ENCODE peak calls at places on chromosomes 5 and 9, in nine cellular contexts. X is right atrium auricular region; A is A549; D is stomach; I is HCT116; C is AG10803; N is CD8-positive, alpha-beta T cell; Q is thoracic aorta; H is heart left ventricle. L is an unnamed sample.
A peak's percentile ranks its signal among the peaks of the same experiment; 100 is the strongest.

GRCh38 chr9:3478549-3478953 is 47.2 kb downstream of the RFX3 start:
- DNase-seq in A (no peak), Q (no peak), D (no peak), N (no peak), H (no peak), C (peak; percentile 25), I (no peak), X (no peak), L (peak; percentile 82)

GRCh38 chr5:123094919-123095693 is 6.1 kb downstream of the PRDM6 start:
- DNase-seq in N (no peak), H (peak; percentile 43), I (no peak), Q (no peak), X (no peak), A (no peak), C (no peak), D (no peak), L (peak; percentile 73)

GRCh38 chr5:142342128-142342981 is 17.5 kb upstream of the SPRY4 start:
- DNase-seq in I (no peak), C (no peak), A (no peak), D (no peak), H (no peak), X (no peak), Q (no peak), N (no peak), L (no peak)

GRCh38 chr9:133796562-133796961 is 58.4 kb upstream of the SARDH start:
- DNase-seq in C (no peak), Q (no peak), H (no peak), A (no peak), N (no peak), D (no peak), I (no peak), X (no peak), L (no peak)

GRCh38 chr9:34124103-34124502 is 2.4 kb downstream of the DCAF12 start:
- DNase-seq in N (no peak), C (no peak), H (no peak), X (no peak), D (no peak), Q (no peak), I (no peak), A (no peak), L (peak; percentile 12)

GRCh38 chr5:11596657-11597071 is 307.6 kb downstream of the CTNND2 start:
- DNase-seq in H (no peak), C (no peak), I (no peak), X (no peak), A (no peak), Q (no peak), D (no peak), N (no peak), L (no peak)

GRCh38 chr5:157476699-157477408 is 16.8 kb downstream of the NIPAL4 start:
- DNase-seq in N (no peak), I (peak; percentile 45), D (peak; percentile 43), C (peak; percentile 74), Q (no peak), A (peak; percentile 87), H (no peak), X (no peak), L (peak; percentile 76)

GRCh38 chr5:54387659-54388232 is 67.8 kb upstream of the HSPB3 start:
- DNase-seq in D (no peak), Q (no peak), H (no peak), I (no peak), X (no peak), C (peak; percentile 37), A (no peak), N (no peak), L (peak; percentile 88)

GRCh38 chr5:128579111-128579510 is 41.1 kb upstream of the FBN2 start:
- DNase-seq in D (no peak), H (no peak), I (no peak), C (peak; percentile 31), Q (no peak), N (no peak), A (peak; percentile 40), X (no peak), L (peak; percentile 83)

GRCh38 chr9:89606567-89607311 is 1.9 kb downstream of the GADD45G start:
- DNase-seq in I (no peak), D (peak; percentile 78), N (no peak), A (no peak), X (no peak), Q (no peak), H (no peak), C (no peak), L (peak; percentile 33)

GRCh38 chr5:95281211-95281610 is 3.7 kb downstream of the MCTP1 start:
- DNase-seq in Q (no peak), I (peak; percentile 69), C (peak; percentile 8), A (no peak), X (no peak), H (no peak), D (no peak), N (no peak), L (peak; percentile 7)

GRCh38 chr9:135463140-135463539 is 16.4 kb upstream of the PPP1R26 start:
- DNase-seq in N (no peak), I (peak; percentile 89), A (peak; percentile 78), C (peak; percentile 18), H (no peak), Q (no peak), X (no peak), D (no peak), L (peak; percentile 40)

GRCh38 chr5:31811210-31811609 is 172.3 kb downstream of the PDZD2 start:
- DNase-seq in X (no peak), C (peak; percentile 89), A (peak; percentile 72), H (no peak), N (no peak), I (peak; percentile 48), Q (no peak), D (no peak), L (peak; percentile 95)

GRCh38 chr9:1939926-1940368 is 75.2 kb upstream of the SMARCA2 start:
- DNase-seq in A (peak; percentile 17), N (no peak), X (no peak), H (no peak), C (peak; percentile 15), I (peak; percentile 8), D (peak; percentile 27), Q (no peak), L (peak; percentile 8)

GRCh38 chr9:1938135-1938534 is 77.0 kb upstream of the SMARCA2 start:
- DNase-seq in N (no peak), D (no peak), I (no peak), X (no peak), A (no peak), H (no peak), C (no peak), Q (no peak), L (no peak)

GRCh38 chr9:1939466-1939865 is 75.7 kb upstream of the SMARCA2 start:
- DNase-seq in I (no peak), A (no peak), C (no peak), D (no peak), H (no peak), N (no peak), Q (no peak), X (no peak), L (no peak)

GRCh38 chr9:1941989-1942388 is 73.2 kb upstream of the SMARCA2 start:
- DNase-seq in I (no peak), C (peak; percentile 23), X (no peak), H (no peak), Q (no peak), N (no peak), D (no peak), A (no peak), L (peak; percentile 17)

DNA sequence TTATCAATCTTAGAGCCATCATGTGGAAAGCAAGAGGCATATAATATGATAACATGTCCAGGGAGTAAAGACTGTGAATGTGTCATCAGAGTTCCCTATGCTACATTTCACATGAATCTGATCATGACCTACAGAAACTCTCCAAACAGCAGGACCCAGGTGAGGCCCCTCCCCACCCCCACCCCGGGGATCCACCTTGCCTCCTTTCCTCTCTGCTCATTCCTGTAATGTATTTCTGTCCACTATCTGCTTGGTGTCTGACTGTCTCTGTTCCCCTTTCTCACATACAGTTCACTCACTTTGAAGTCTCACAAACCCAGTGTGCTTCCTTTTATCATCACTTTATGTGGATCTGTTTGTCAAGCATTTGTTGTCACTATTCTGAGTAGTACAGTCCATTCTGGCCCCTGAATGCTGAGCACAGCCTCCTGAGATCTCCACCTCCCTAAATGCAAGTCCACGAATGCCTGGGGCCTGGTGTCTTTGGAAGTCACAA is 76.4 kb upstream of the SMARCA2 start:
- DNase-seq in N (no peak), X (no peak), H (no peak), C (no peak), Q (no peak), D (no peak), I (no peak), A (no peak), L (no peak)
- H3K4me3 ChIP-seq in N (no peak overlapping the region), X (no peak overlapping the region), H (no peak overlapping the region), C (no peak overlapping the region), Q (no peak overlapping the region), D (no peak overlapping the region), I (no peak overlapping the region), A (no peak overlapping the region), L (no peak overlapping the region)

DNA sequence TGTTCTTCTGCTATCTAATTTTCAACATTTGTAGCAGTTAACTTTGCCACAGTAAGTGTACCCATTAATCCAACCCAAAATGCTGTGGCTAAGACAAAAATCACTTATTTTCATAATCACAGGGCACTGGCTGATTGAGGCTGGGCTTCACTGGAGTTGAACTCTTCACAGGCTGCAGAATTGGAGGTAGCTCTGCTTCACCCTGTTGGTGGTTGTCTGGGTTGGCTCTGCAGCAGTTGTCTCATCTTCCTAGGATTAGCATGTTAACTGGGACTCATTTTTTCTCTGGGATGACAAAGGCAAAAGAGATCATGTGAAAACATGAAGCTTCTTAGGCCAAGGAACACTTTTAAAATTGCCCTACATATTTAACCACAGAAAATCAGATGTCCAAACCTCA is 518.9 kb downstream of the TLR4 start:
- DNase-seq in I (no peak), Q (no peak), A (no peak), C (no peak), X (no peak), D (no peak), N (no peak), H (no peak), L (no peak)
- H3K4me3 ChIP-seq in I (no peak overlapping the region), Q (no peak overlapping the region), A (no peak overlapping the region), C (no peak overlapping the region), X (no peak overlapping the region), D (no peak overlapping the region), N (no peak overlapping the region), H (no peak overlapping the region), L (no peak overlapping the region)

DNA sequence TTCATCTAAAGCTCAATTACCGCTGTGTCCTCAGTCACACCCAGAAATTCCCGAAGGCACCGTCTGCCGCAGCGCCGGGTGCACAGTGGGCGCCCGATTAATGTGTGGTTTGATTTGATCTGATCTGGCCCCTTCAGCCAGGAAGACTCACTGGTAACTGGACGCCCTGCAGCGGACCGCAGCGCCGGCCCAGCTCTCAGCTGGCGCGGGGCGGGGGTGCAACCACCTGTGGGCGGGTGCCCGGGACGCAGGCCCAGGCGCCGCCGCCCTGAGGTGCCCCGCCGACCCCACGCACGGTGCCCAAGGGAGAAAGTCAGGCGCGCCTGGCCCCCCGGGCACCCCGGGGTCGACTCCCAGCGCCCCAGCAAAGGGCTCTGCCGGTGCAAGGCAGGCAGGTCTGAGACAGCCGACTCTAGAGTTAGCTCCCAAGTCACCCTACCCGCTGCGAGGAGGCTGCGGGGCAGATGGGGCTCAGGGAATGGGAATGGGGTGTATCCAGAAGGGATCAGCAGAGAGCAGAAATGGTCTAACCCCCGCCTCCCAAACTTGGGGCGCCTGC is 1.7 kb downstream of the EPB41L4B start:
- DNase-seq in C (no peak), H (no peak), I (no peak), D (peak; percentile 67), X (no peak), Q (no peak), A (no peak), N (no peak), L (no peak)
- H3K4me3 ChIP-seq in C (no peak overlapping the region), H (peak overlapping the region; percentile 59), I (peak overlapping the region; percentile 62), D (peak overlapping the region; percentile 52), X (peak overlapping the region; percentile 56), Q (no peak overlapping the region), A (peak overlapping the region; percentile 85), N (no peak overlapping the region), L (no peak overlapping the region)

DNA sequence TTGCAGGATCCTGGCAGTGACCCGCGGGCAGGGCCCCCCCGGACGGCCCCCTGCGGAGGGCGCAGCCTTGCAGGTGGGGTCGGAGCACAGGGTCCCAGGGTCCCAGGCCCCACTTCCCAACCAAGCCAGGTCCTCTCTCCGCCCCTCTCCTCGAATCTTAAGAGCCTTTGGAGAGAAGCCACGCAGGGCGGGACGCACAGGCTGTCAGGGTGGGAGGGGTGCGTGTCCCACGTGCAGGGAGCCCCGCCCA is 18.4 kb upstream of the EGFL7 start:
- DNase-seq in A (no peak), C (peak; percentile 55), I (no peak), D (peak; percentile 91), Q (no peak), H (no peak), N (no peak), X (peak; percentile 89), L (peak; percentile 67)
- H3K4me3 ChIP-seq in A (peak overlapping the region; percentile 32), C (no peak overlapping the region), I (no peak overlapping the region), D (peak overlapping the region; percentile 12), Q (peak overlapping the region; percentile 55), H (peak overlapping the region; percentile 64), N (no peak overlapping the region), X (peak overlapping the region; percentile 50), L (no peak overlapping the region)